ENCODE peak calls at places on chromosome 2, in ten cellular contexts. O, F, E, H, K, B, Q, M, Z and T are unnamed samples. For H3K4me1 and H3K9me3, the result is how much of the 10 kb centered on the place peaks cover.

GRCh38 chr2:162574615-162575452 is 230.9 kb downstream of the GCA start:
- DNase-seq in O (no peak), F (no peak), E (peak), H (no peak), K (peak), B (no peak), Q (no peak), M (no peak), Z (no peak), T (no peak)

GRCh38 chr2:207801259-207801658 is 31.6 kb upstream of the FZD5 start:
- DNase-seq in O (no peak), F (no peak), E (no peak), H (no peak), K (no peak), B (no peak), Q (no peak), M (no peak), Z (no peak), T (no peak)

GRCh38 chr2:96547751-96548161 is 11.2 kb downstream of the ARID5A start:
- DNase-seq in O (no peak), F (peak), E (no peak), H (no peak), K (peak), B (peak), Q (no peak), M (no peak), Z (no peak), T (no peak)

GRCh38 chr2:158060160-158060861 is 41.4 kb upstream of the UPP2 start:
- DNase-seq in O (no peak), F (no peak), E (no peak), H (no peak), K (no peak), B (no peak), Q (no peak), M (no peak), Z (no peak), T (no peak)

GRCh38 chr2:112006076-112006410 is 49.0 kb upstream of the TMEM87B start:
- DNase-seq in O (no peak), F (no peak), E (no peak), H (no peak), K (no peak), B (no peak), Q (no peak), M (no peak), Z (no peak), T (no peak)

GRCh38 chr2:60551241-60552095 is 2.0 kb downstream of the BCL11A start:
- DNase-seq in O (peak), F (peak), E (peak), H (peak), K (peak), B (peak), Q (no peak), M (no peak), Z (no peak), T (peak)

GRCh38 chr2:99101697-99102096 is 39.8 kb upstream of the C2orf15 start:
- DNase-seq in O (no peak), F (no peak), E (no peak), H (no peak), K (no peak), B (no peak), Q (no peak), M (no peak), Z (no peak), T (no peak)

GRCh38 chr2:109130726-109130995 is 1.7 kb downstream of the SH3RF3 start:
- DNase-seq in O (no peak), F (no peak), E (no peak), H (no peak), K (no peak), B (no peak), Q (no peak), M (no peak), Z (no peak), T (no peak)

GRCh38 chr2:176117162-176117822 is 714 bp downstream of the HOXD10 start:
- DNase-seq in O (no peak), F (peak), E (no peak), H (no peak), K (no peak), B (no peak), Q (no peak), M (no peak), Z (no peak), T (no peak)

GRCh38 chr2:219455635-219456034 is 21.0 kb downstream of the SPEG start:
- DNase-seq in O (no peak), F (no peak), E (no peak), H (no peak), K (no peak), B (no peak), Q (no peak), M (no peak), Z (no peak), T (no peak)

GRCh38 chr2:176172007-176172747 is 15.1 kb downstream of the HOXD3 start:
- DNase-seq in O (no peak), F (no peak), E (no peak), H (no peak), K (no peak), B (peak), Q (no peak), M (no peak), Z (no peak), T (no peak)

GRCh38 chr2:168174761-168175160 is 72.6 kb downstream of the STK39 start:
- DNase-seq in O (no peak), F (no peak), E (no peak), H (no peak), K (no peak), B (no peak), Q (no peak), M (no peak), Z (no peak), T (no peak)

GRCh38 chr2:232104076-232104646 is 142.6 kb downstream of the DIS3L2 start:
- DNase-seq in O (no peak), F (no peak), E (no peak), H (no peak), K (no peak), B (no peak), Q (no peak), M (no peak), Z (no peak), T (no peak)

GRCh38 chr2:156918410-156918809 is 339.1 kb upstream of the GALNT5 start:
- DNase-seq in O (no peak), F (no peak), E (no peak), H (peak), K (no peak), B (no peak), Q (no peak), M (no peak), Z (no peak), T (no peak)

GRCh38 chr2:58106896-58107295 is 60.3 kb downstream of the VRK2 start:
- DNase-seq in O (no peak), F (no peak), E (no peak), H (no peak), K (no peak), B (no peak), Q (no peak), M (no peak), Z (no peak), T (no peak)

GRCh38 chr2:31140151-31140550 is 1.9 kb upstream of the GALNT14 start:
- DNase-seq in O (no peak), F (no peak), E (no peak), H (no peak), K (no peak), B (no peak), Q (no peak), M (no peak), Z (no peak), T (no peak)

GRCh38 chr2:33104726-33105125 is 158.0 kb downstream of the LTBP1 start:
- DNase-seq in O (no peak), F (no peak), E (peak), H (peak), K (no peak), B (no peak), Q (no peak), M (no peak), Z (no peak), T (no peak)

GRCh38 chr2:33598472-33599174 is 476 bp downstream of the FAM98A start:
- DNase-seq in O (no peak), F (no peak), E (peak), H (no peak), K (peak), B (peak), Q (no peak), M (peak), Z (peak), T (peak)

GRCh38 chr2:113940891-113941290 is 51.0 kb downstream of the ACTR3 start:
- DNase-seq in O (no peak), F (no peak), E (no peak), H (no peak), K (no peak), B (no peak), Q (no peak), M (no peak), Z (no peak), T (no peak)

GRCh38 chr2:234420406-234420805 is 76.5 kb downstream of the ARL4C start:
- DNase-seq in O (no peak), F (no peak), E (peak), H (no peak), K (no peak), B (no peak), Q (peak), M (no peak), Z (peak), T (no peak)

GRCh38 chr2:227595797-227596196 is 2.9 kb upstream of the SCYGR2 start:
- DNase-seq in O (no peak), F (no peak), E (no peak), H (no peak), K (no peak), B (no peak), Q (no peak), M (no peak), Z (no peak), T (no peak)

GRCh38 chr2:127149384-127149783 is 42.4 kb upstream of the BIN1 start:
- DNase-seq in O (no peak), F (no peak), E (peak), H (peak), K (no peak), B (no peak), Q (no peak), M (no peak), Z (no peak), T (no peak)

GRCh38 chr2:241950878-241951331 is 81.4 kb downstream of the RTP5 start:
- DNase-seq in O (peak), F (peak), E (peak), H (peak), K (peak), B (peak), Q (peak), M (peak), Z (peak), T (peak)

GRCh38 chr2:20343128-20343527 is 7.5 kb downstream of the PUM2 start:
- DNase-seq in O (no peak), F (no peak), E (no peak), H (no peak), K (no peak), B (no peak), Q (no peak), M (no peak), Z (no peak), T (no peak)
- H3K4me1 ChIP-seq in O (under half), F (half or more), E (half or more), H (under half), K (under half), B (half or more), Q (half or more), M (half or more), Z (half or more), T (under half)

DNA sequence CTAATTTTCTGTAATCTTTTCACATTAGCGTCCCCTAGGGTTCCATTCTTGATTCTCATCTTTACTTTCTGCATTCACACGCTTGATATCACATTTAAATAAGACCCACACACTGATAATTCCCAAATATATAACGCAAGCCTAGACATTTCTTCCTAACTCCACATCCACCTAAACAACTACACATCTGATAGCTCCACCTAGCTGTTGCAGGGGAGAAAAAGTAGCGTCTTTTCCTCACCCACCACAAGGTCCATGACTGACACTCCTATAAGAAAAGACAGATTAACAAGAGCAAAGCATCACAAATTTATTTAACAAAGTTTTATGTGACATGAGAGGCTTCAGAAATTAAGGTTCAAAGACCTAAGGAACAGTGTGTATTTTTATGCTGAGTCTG is 862.2 kb upstream of the DDX18 start:
- DNase-seq in O (no peak), F (no peak), E (no peak), H (no peak), K (peak), B (no peak), Q (no peak), M (no peak), Z (no peak), T (peak)
- H3K9me3 ChIP-seq in O (under half), F (under half), E (under half), H (under half), K (under half), B (under half), Q (under half), M (under half), Z (under half), T (under half)

GRCh38 chr2:100796499-100797100 is 23.3 kb upstream of the NPAS2 start:
- DNase-seq in O (no peak), F (no peak), E (no peak), H (no peak), K (no peak), B (no peak), Q (no peak), M (no peak), Z (no peak), T (no peak)
- H3K27ac ChIP-seq in O (no peak), F (no peak), E (no peak), H (no peak), K (no peak), B (no peak), Q (no peak), M (no peak), Z (no peak), T (no peak)

GRCh38 chr2:45274190-45274926 is 265.1 kb upstream of the SIX2 start:
- DNase-seq in O (no peak), F (peak), E (no peak), H (no peak), K (no peak), B (no peak), Q (no peak), M (no peak), Z (no peak), T (peak)

GRCh38 chr2:45275235-45275805 is 266.1 kb upstream of the SIX2 start:
- DNase-seq in O (no peak), F (peak), E (peak), H (peak), K (no peak), B (no peak), Q (no peak), M (no peak), Z (no peak), T (peak)

GRCh38 chr2:45273412-45274189 is 264.3 kb upstream of the SIX2 start:
- DNase-seq in O (no peak), F (no peak), E (no peak), H (no peak), K (no peak), B (no peak), Q (no peak), M (no peak), Z (no peak), T (no peak)

GRCh38 chr2:45276914-45277313 is 267.7 kb upstream of the SIX2 start:
- DNase-seq in O (no peak), F (peak), E (peak), H (no peak), K (no peak), B (no peak), Q (no peak), M (no peak), Z (no peak), T (no peak)

DNA sequence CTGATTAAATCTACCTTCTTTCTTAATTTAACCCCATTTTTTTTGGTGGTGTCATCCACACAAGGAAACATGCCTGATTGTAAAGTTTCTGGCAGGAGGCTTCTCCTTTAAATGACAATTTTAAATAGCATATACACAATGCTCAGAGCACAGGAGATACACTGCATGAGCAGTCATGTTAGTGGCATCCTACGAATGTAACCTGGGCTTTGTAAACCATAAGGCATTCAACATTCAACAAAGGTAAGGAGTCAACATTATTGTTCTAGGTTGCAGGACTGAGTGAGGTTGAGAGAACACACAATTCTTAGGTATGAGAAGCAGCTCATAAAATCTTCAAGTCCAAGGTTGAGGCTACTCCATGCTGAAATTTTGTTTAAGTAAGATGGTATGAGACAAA is 266.6 kb upstream of the SIX2 start:
- DNase-seq in O (no peak), F (no peak), E (no peak), H (peak), K (no peak), B (no peak), Q (no peak), M (no peak), Z (no peak), T (no peak)
- H3K4me1 ChIP-seq in O (under half), F (under half), E (half or more), H (half or more), K (under half), B (under half), Q (under half), M (under half), Z (under half), T (half or more)

GRCh38 chr2:20339012-20339411 is 11.6 kb downstream of the PUM2 start:
- DNase-seq in O (no peak), F (no peak), E (no peak), H (no peak), K (no peak), B (no peak), Q (no peak), M (no peak), Z (no peak), T (no peak)

GRCh38 chr2:20330202-20330601 is 20.4 kb downstream of the PUM2 start:
- DNase-seq in O (no peak), F (no peak), E (no peak), H (no peak), K (no peak), B (no peak), Q (no peak), M (no peak), Z (no peak), T (no peak)

GRCh38 chr2:20333738-20334137 is 16.9 kb downstream of the PUM2 start:
- DNase-seq in O (no peak), F (no peak), E (no peak), H (no peak), K (no peak), B (no peak), Q (no peak), M (no peak), Z (no peak), T (no peak)

DNA sequence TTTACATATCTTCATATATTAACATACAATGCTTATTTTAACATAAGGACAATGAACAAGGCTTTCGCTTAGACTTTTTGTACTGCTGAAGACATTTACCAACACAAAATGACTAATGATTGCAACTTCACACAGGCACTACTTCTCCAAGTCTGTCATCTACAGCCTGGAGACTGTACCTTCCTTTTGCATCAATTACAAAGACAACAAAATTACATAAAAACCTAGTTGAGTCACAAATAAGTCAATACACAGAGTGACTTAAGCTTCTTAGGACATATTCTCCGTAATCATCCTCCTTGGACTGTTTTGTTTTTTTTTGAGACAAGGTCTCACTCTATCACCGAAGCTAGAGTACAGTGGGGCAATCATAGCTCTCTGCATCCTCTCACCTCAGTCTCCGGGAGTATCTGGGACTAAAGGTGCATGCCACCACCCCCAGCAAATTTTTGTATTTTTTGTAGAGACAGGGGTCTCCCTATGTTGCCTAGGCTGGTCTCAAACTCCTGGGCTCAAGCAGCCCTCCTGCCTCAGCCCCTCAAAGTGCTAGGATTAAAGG is 15.9 kb downstream of the PUM2 start:
- DNase-seq in O (no peak), F (no peak), E (no peak), H (no peak), K (no peak), B (no peak), Q (no peak), M (no peak), Z (no peak), T (no peak)
- H3K9me3 ChIP-seq in O (under half), F (under half), E (under half), H (under half), K (under half), B (under half), Q (under half), M (under half), Z (under half), T (under half)

DNA sequence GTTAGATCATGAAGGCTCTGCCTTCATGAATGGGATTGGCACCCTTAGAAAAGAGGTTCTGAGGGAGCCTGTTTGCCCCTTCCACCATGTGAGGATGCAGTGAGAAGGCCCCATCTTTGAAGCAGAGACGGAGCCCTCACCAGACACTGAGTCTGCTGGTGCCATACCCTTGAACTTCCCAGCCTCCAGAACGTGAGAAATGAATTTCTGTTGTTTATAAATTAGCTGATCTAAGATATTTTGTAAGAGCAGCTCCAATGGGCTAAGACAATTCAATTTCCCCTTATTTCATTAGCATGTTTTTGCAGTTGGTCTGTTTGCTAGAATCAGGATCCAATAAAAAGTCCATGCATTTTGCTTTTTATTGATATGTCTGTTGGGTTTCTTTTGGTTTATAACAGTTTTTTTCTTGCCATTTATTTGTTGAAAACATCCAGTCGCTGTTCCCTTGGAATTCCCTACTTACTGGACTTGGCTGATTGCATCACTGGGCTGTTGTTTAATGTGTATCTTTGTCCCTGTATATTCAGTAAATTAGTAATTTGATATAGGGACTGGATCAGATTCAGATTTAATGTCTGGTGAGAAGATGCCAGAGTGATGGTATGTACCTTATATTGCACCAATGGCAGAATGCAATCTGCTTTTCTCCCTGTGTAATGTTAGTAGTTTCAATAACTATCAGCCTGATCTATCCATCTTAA is 24.0 kb upstream of the GREB1 start:
- DNase-seq in O (no peak), F (no peak), E (no peak), H (no peak), K (no peak), B (no peak), Q (no peak), M (no peak), Z (no peak), T (no peak)
- H3K27ac ChIP-seq in O (peak), F (no peak), E (no peak), H (no peak), K (no peak), B (no peak), Q (no peak), M (no peak), Z (no peak), T (no peak)

DNA sequence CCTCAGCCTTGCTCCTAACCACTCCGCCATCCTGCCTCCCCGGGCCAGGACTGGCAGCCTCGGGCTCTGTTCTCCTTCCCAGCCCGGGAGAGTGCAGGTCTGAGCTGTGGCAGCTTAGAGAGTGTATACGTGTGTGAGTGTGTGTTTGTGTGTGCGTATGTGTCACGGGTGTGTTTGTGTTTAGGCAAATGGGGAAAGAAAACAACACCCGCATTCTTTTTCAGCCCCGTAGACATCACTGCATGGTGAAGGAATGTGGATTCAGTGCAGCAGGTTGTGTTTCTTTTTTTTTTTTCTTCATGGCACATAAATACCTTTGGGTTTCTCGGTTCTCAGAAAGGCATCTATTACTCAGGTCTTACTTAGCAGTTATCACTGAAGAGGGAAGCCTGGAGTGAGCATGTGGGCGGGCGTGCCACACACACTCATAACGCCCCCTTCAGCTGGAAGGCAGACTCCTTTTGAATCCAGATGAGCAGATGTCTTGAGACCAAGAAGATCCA is 44.2 kb downstream of the GLI2 start:
- DNase-seq in O (no peak), F (no peak), E (peak), H (peak), K (no peak), B (no peak), Q (no peak), M (no peak), Z (no peak), T (no peak)
- H3K4me1 ChIP-seq in O (under half), F (under half), E (under half), H (half or more), K (under half), B (under half), Q (under half), M (under half), Z (under half), T (under half)

GRCh38 chr2:71313016-71313766 is 18.4 kb upstream of the ZNF638 start:
- DNase-seq in O (no peak), F (no peak), E (no peak), H (no peak), K (no peak), B (no peak), Q (no peak), M (no peak), Z (no peak), T (no peak)

GRCh38 chr2:71317060-71317459 is 14.5 kb upstream of the ZNF638 start:
- DNase-seq in O (no peak), F (no peak), E (no peak), H (no peak), K (no peak), B (no peak), Q (no peak), M (no peak), Z (no peak), T (no peak)
- H3K9me3 ChIP-seq in O (under half), F (under half), E (under half), H (under half), K (under half), B (under half), Q (under half), M (under half), Z (under half), T (under half)